ENCODE peak calls at places on chromosomes 6 and 20, in six cellular contexts. G, V, D, N, H and S are unnamed samples.

GRCh38 chr6:111972714-111973678 is 80.9 kb upstream of the CCN6 start:
- DNase-seq in G (peak), V (peak), D (no peak), N (peak), H (no peak), S (peak)

GRCh38 chr6:24925661-24926060 is 10.1 kb downstream of the RIPOR2 start:
- DNase-seq in G (no peak), V (no peak), D (no peak), N (no peak), H (no peak), S (no peak)

GRCh38 chr20:51563597-51564332 is 21.2 kb upstream of the NFATC2 start:
- DNase-seq in G (peak), V (peak), D (peak), N (no peak), H (no peak), S (peak)

GRCh38 chr20:33291830-33292355 is 8.9 kb downstream of the BPIFB1 start:
- DNase-seq in G (no peak), V (no peak), D (peak), N (peak), H (peak), S (no peak)

GRCh38 chr6:85449388-85449817 is 480 bp upstream of the NT5E start:
- DNase-seq in G (no peak), V (peak), D (peak), N (peak), H (no peak), S (peak)

GRCh38 chr20:32678948-32679347 is 5.2 kb upstream of the C20orf203 start:
- DNase-seq in G (peak), V (no peak), D (no peak), N (no peak), H (no peak), S (peak)

GRCh38 chr20:19820520-19821211 is 62.6 kb downstream of the RIN2 start:
- DNase-seq in G (no peak), V (no peak), D (no peak), N (no peak), H (no peak), S (no peak)

GRCh38 chr6:2755456-2755855 is 4.7 kb upstream of the MYLK4 start:
- DNase-seq in G (no peak), V (peak), D (no peak), N (no peak), H (no peak), S (no peak)

GRCh38 chr20:56815796-56816195 is 186.7 kb downstream of the TFAP2C start:
- DNase-seq in G (no peak), V (no peak), D (no peak), N (no peak), H (no peak), S (no peak)

GRCh38 chr6:90271831-90272230 is 24.8 kb downstream of the BACH2 start:
- DNase-seq in G (no peak), V (no peak), D (no peak), N (peak), H (no peak), S (no peak)

GRCh38 chr6:4727671-4728435 is 48.4 kb upstream of the CDYL start:
- DNase-seq in G (no peak), V (no peak), D (no peak), N (no peak), H (no peak), S (no peak)

GRCh38 chr6:156863504-156863903 is 86.3 kb downstream of the ARID1B start:
- DNase-seq in G (no peak), V (no peak), D (no peak), N (no peak), H (no peak), S (no peak)

GRCh38 chr6:138528137-138528536 is 28.8 kb upstream of the NHSL1 start:
- DNase-seq in G (no peak), V (no peak), D (no peak), N (no peak), H (no peak), S (no peak)

GRCh38 chr6:2793491-2794151 is 28.4 kb downstream of the WRNIP1 start:
- DNase-seq in G (no peak), V (no peak), D (no peak), N (no peak), H (no peak), S (no peak)

GRCh38 chr6:111418971-111419693 is 63.9 kb downstream of the REV3L start:
- DNase-seq in G (no peak), V (no peak), D (no peak), N (no peak), H (no peak), S (no peak)

GRCh38 chr6:136549359-136550044 is 720 bp downstream of the MAP7 start:
- DNase-seq in G (no peak), V (no peak), D (peak), N (no peak), H (peak), S (peak)

GRCh38 chr6:26103141-26103769 is 16.0 kb downstream of the HFE start:
- DNase-seq in G (no peak), V (no peak), D (no peak), N (no peak), H (no peak), S (no peak)

GRCh38 chr6:90387826-90388225 is 91.2 kb upstream of the BACH2 start:
- DNase-seq in G (no peak), V (no peak), D (no peak), N (no peak), H (no peak), S (no peak)

GRCh38 chr6:170208651-170209353 is 82.1 kb downstream of the DLL1 start:
- DNase-seq in G (no peak), V (peak), D (peak), N (no peak), H (peak), S (no peak)

GRCh38 chr6:82385961-82386360 is 22.3 kb downstream of the TPBG start:
- DNase-seq in G (no peak), V (no peak), D (no peak), N (no peak), H (no peak), S (no peak)

GRCh38 chr6:32623693-32624092 is 13.5 kb upstream of the HLA-DQA1 start:
- DNase-seq in G (no peak), V (no peak), D (no peak), N (no peak), H (no peak), S (no peak)

GRCh38 chr6:69427882-69428281 is 368.9 kb downstream of the LMBRD1 start:
- DNase-seq in G (no peak), V (no peak), D (no peak), N (no peak), H (no peak), S (no peak)

GRCh38 chr6:1313364-1313754 is 1.5 kb downstream of the FOXQ1 start:
- DNase-seq in G (no peak), V (no peak), D (no peak), N (no peak), H (peak), S (no peak)

GRCh38 chr6:30322527-30323501 is 3.9 kb upstream of the TRIM39 start:
- DNase-seq in G (no peak), V (no peak), D (no peak), N (no peak), H (no peak), S (peak)

GRCh38 chr6:135149376-135149775 is 31.7 kb upstream of the MYB start:
- DNase-seq in G (no peak), V (no peak), D (no peak), N (no peak), H (no peak), S (no peak)

GRCh38 chr20:41176711-41177552 is 39.6 kb downstream of the PLCG1 start:
- DNase-seq in G (no peak), V (no peak), D (peak), N (no peak), H (no peak), S (no peak)

GRCh38 chr6:3697609-3698008 is 53.9 kb downstream of the PXDC1 start:
- DNase-seq in G (no peak), V (no peak), D (no peak), N (no peak), H (no peak), S (no peak)

GRCh38 chr6:52815167-52816092 is 11.8 kb upstream of the GSTA1 start:
- DNase-seq in G (no peak), V (no peak), D (peak), N (peak), H (peak), S (peak)

GRCh38 chr6:111600154-111600553 is 5.5 kb downstream of the TRAF3IP2 start:
- DNase-seq in G (no peak), V (no peak), D (no peak), N (no peak), H (no peak), S (no peak)

GRCh38 chr6:106748547-106749207 is 119.3 kb downstream of the QRSL1 start:
- DNase-seq in G (no peak), V (no peak), D (peak), N (no peak), H (no peak), S (no peak)

GRCh38 chr6:164005312-164005711 is 590.8 kb downstream of the QKI start:
- DNase-seq in G (no peak), V (no peak), D (no peak), N (no peak), H (no peak), S (no peak)

GRCh38 chr6:114055758-114056157 is 84.8 kb upstream of the HDAC2 start:
- DNase-seq in G (no peak), V (no peak), D (no peak), N (no peak), H (no peak), S (no peak)

GRCh38 chr6:161001421-161001820 is 9.9 kb downstream of the MAP3K4 start:
- DNase-seq in G (no peak), V (no peak), D (no peak), N (no peak), H (no peak), S (no peak)

GRCh38 chr20:4633780-4634179 is 87.9 kb upstream of the PRND start:
- DNase-seq in G (no peak), V (no peak), D (no peak), N (no peak), H (no peak), S (no peak)

GRCh38 chr20:2986466-2986865 is 57.0 kb upstream of the GNRH2 start:
- DNase-seq in G (no peak), V (no peak), D (no peak), N (no peak), H (no peak), S (no peak)

DNA sequence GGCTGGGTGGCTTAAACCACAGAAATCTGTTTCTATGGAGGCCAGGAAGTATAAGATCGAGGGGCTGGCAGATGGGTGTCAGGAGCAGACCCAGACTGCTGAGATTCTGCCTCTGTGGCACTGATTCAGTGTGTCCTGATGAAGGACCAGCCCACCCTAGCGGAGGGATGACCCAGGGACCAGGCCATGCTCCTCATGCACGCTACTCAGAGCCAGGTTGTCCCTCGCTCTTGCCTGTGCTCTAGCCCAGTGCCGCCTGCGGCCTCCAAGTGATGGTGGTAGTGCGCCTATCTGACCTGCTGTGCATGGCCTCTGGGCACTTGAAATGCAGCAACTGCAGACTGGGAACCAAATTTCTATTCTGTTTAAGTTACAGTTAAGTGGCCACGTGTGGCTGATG is 13.1 kb upstream of the APMAP start:
- DNase-seq in G (no peak), V (no peak), D (peak), N (no peak), H (peak), S (no peak)
- H3K27ac ChIP-seq in G (peak), V (no peak), D (no peak), N (no peak), H (no peak), S (peak)

DNA sequence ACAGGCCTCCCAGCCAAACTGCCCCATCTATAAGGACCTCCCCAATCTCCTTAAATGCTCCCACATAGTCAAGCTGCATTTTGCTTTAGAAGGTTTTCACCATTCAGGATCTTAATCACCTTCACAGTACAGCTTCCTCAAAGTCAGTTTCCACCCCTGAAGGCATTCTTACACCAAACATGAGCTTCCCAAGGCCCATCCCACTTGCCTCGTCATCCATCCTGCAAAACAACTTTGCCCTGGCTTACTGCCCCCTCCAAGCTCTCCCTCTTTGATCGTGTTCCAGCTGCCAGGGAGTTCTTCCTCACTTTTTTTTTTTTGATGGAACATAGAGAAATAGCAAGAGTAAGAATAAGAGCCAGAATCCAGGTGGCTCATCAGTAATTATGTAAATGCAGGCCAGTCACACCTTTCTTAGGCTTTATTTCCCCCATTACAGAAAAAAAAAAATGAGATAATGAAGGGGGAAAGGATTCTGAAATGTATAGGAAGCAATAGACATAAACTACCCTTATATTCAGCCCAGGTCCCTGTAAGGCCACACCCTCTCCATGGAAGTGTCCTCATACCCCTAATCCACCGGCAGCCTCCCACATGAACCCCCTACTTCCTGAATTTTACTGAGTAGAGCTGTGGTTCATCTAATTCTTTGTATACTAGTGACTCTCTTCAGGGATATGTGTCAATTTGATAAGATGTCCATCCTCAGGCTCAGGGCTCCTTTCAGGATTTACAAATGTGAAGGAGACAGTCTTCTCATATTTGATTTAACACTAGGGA is 12.7 kb downstream of the TRIM27 start:
- DNase-seq in G (no peak), V (no peak), D (no peak), N (no peak), H (no peak), S (no peak)
- H3K27ac ChIP-seq in G (no peak), V (no peak), D (no peak), N (no peak), H (no peak), S (no peak)

DNA sequence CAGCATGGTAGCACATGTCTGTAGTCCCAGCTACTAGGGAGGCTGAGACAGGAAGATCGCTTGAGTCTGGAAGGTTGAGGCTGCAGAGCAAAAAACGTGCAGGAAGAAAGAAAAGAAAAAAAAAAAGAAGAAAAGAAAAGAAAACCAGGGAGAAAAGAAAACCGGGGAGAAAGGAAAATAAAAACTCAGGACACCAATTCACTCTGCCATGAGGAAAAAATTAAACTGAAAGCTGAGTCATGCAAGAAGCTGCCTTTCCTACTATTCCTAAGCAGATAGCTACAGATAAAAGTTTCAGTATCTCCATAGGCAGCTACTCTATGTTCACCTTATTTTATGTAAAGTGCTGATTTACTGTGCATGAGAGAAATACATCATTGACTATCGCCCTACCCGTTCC is 10.5 kb downstream of the PTGIS start:
- DNase-seq in G (no peak), V (no peak), D (no peak), N (no peak), H (no peak), S (no peak)
- H3K27ac ChIP-seq in G (peak), V (peak), D (no peak), N (no peak), H (no peak), S (peak)

GRCh38 chr20:62192635-62193034 is 9.8 kb downstream of the MTG2 start:
- DNase-seq in G (no peak), V (no peak), D (no peak), N (no peak), H (no peak), S (no peak)

GRCh38 chr20:62195072-62195400 is 12.2 kb downstream of the MTG2 start:
- DNase-seq in G (no peak), V (no peak), D (no peak), N (no peak), H (no peak), S (no peak)

GRCh38 chr20:62193079-62194025 is 10.5 kb downstream of the MTG2 start:
- DNase-seq in G (no peak), V (no peak), D (no peak), N (no peak), H (no peak), S (no peak)

GRCh38 chr20:62190639-62191411 is 8.0 kb downstream of the MTG2 start:
- DNase-seq in G (no peak), V (no peak), D (no peak), N (no peak), H (no peak), S (no peak)

DNA sequence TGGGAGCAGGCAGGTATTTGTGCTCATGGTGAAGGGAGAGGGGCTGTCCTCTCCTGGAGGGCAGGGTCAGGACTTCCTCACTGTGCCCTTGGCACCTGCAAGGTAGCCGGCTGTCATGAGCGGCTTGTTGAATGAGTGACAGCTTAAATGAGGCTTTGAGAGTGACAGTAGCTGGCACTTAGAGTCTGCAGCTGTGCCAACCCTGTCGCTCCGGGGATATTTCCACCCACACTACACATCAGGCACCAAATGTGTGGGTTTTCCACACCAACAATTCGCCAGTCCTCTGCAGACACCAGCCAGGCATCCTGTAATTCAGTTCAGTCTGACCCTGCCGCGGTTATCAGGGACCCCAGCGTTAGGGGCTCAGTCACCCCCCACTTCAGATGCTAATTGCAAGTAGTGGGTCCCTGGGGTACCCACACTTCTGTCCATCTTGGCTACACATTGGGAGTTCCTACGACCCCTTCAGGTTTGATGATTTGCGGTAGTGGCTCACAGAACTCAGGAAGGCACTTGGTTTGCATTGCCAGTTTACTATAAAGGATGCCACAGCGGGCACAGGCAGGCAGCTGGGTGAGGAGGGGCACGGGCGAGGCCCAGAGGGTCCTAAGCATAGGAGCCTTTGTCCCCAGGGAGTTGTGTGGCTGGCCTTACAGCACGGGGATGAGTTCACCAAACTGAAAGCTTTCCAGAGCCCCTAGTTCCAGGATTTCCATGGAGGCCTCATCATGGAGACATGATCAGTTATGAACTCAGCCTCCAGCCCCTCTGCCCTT is 9.1 kb downstream of the MTG2 start:
- DNase-seq in G (no peak), V (no peak), D (no peak), N (no peak), H (no peak), S (no peak)
- H3K27ac ChIP-seq in G (no peak), V (no peak), D (no peak), N (no peak), H (no peak), S (no peak)

GRCh38 chr20:44887466-44887865 is 2.0 kb downstream of the YWHAB start:
- DNase-seq in G (no peak), V (no peak), D (no peak), N (no peak), H (no peak), S (no peak)
- H3K27ac ChIP-seq in G (no peak), V (no peak), D (no peak), N (peak), H (no peak), S (no peak)

DNA sequence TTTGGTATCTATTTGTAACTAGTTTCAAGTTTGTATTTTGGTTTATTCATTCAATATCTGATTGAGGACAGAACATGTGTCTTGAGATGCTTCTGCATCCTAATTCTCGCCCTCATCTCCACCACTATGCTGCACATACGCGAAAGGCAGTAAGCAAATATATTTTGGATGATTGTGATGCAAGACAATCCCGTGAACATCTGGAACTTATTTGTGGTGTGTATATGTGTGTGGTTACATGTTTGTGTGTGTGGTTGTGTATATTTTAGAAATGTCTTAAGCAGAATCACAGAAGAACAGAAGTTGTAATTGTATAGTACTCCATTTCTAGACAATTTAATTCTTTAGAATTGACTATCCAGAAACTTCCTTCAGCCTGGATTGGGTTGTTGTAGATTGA is 35.1 kb upstream of the RNF144B start:
- DNase-seq in G (no peak), V (no peak), D (no peak), N (no peak), H (no peak), S (no peak)
- H3K27ac ChIP-seq in G (no peak), V (no peak), D (no peak), N (no peak), H (no peak), S (no peak)